ENCODE peak calls at places on chromosome 19, in seven cellular contexts. D, Y, Z, E, H, M and T are unnamed samples.

GRCh38 chr19:55655648-55656040 is 809 bp downstream of the U2AF2 start:
- DNase-seq in D (no peak), Y (no peak), Z (no peak), E (no peak), H (no peak), M (no peak), T (no peak)

GRCh38 chr19:3984584-3984907 is 717 bp downstream of the EEF2 start:
- DNase-seq in D (no peak), Y (no peak), Z (no peak), E (peak; percentile 20), H (no peak), M (no peak), T (no peak)

GRCh38 chr19:38774181-38774950 is 1.0 kb upstream of the LGALS7 start:
- DNase-seq in D (no peak), Y (no peak), Z (no peak), E (no peak), H (no peak), M (no peak), T (no peak)

GRCh38 chr19:15869109-15869555 is 28.7 kb downstream of the CYP4F2 start:
- DNase-seq in D (peak; percentile 59), Y (peak; percentile 96), Z (peak; percentile 25), E (peak; percentile 21), H (no peak), M (peak; percentile 19), T (no peak)

GRCh38 chr19:13629687-13630357 is 123.5 kb upstream of the CACNA1A start:
- DNase-seq in D (peak; percentile 40), Y (peak; percentile 38), Z (peak; percentile 7), E (no peak), H (no peak), M (no peak), T (no peak)

GRCh38 chr19:35986664-35987570 is 8.1 kb upstream of the SDHAF1 start:
- DNase-seq in D (no peak), Y (no peak), Z (no peak), E (no peak), H (no peak), M (no peak), T (peak; percentile 35)

GRCh38 chr19:58338825-58339558 is 12.2 kb downstream of the ZSCAN22 start:
- DNase-seq in D (no peak), Y (no peak), Z (no peak), E (no peak), H (no peak), M (no peak), T (no peak)

GRCh38 chr19:28485300-28485699 is 727.7 kb downstream of the UQCRFS1 start:
- DNase-seq in D (peak; percentile 48), Y (no peak), Z (no peak), E (no peak), H (no peak), M (no peak), T (peak; percentile 89)

GRCh38 chr19:19460258-19460731 is 54.8 kb downstream of the GATAD2A start:
- DNase-seq in D (no peak), Y (no peak), Z (peak; percentile 50), E (no peak), H (no peak), M (no peak), T (no peak)

GRCh38 chr19:9431475-9431874 is 3.9 kb downstream of the ZNF266 start:
- DNase-seq in D (no peak), Y (peak; percentile 13), Z (peak; percentile 56), E (no peak), H (no peak), M (no peak), T (peak; percentile 24)

GRCh38 chr19:29704562-29705558 is 10.2 kb downstream of the C19orf12 start:
- DNase-seq in D (no peak), Y (no peak), Z (no peak), E (no peak), H (no peak), M (no peak), T (no peak)

GRCh38 chr19:18062043-18062442 is 24.7 kb downstream of the IL12RB1 start:
- DNase-seq in D (no peak), Y (no peak), Z (no peak), E (no peak), H (no peak), M (no peak), T (no peak)

GRCh38 chr19:1090731-1091543 is 4.2 kb downstream of the POLR2E start:
- DNase-seq in D (no peak), Y (no peak), Z (no peak), E (no peak), H (no peak), M (no peak), T (no peak)

GRCh38 chr19:55641376-55642152 is 762 bp downstream of the ZNF580 start:
- DNase-seq in D (no peak), Y (no peak), Z (no peak), E (no peak), H (no peak), M (no peak), T (no peak)

GRCh38 chr19:58350001-58350801 is 3.1 kb downstream of the A1BG start:
- DNase-seq in D (no peak), Y (no peak), Z (no peak), E (no peak), H (no peak), M (no peak), T (no peak)

GRCh38 chr19:45124021-45124420 is 31.0 kb downstream of the PPP1R37 start:
- DNase-seq in D (no peak), Y (no peak), Z (no peak), E (no peak), H (no peak), M (no peak), T (no peak)

GRCh38 chr19:53942001-53942786 is 20.5 kb upstream of the CACNG8 start:
- DNase-seq in D (no peak), Y (peak; percentile 49), Z (peak; percentile 20), E (no peak), H (no peak), M (no peak), T (no peak)

GRCh38 chr19:13366529-13367143 is 139.6 kb downstream of the CACNA1A start:
- DNase-seq in D (peak; percentile 33), Y (peak; percentile 58), Z (no peak), E (no peak), H (no peak), M (no peak), T (no peak)

GRCh38 chr19:23392706-23393105 is 2.6 kb downstream of the ZNF91 start:
- DNase-seq in D (no peak), Y (no peak), Z (no peak), E (no peak), H (no peak), M (no peak), T (no peak)

GRCh38 chr19:46714523-46715106 is 2.3 kb downstream of the PRKD2 start:
- DNase-seq in D (no peak), Y (no peak), Z (peak; percentile 56), E (no peak), H (no peak), M (no peak), T (no peak)

GRCh38 chr19:30268601-30269000 is 103.6 kb upstream of the ZNF536 start:
- DNase-seq in D (no peak), Y (no peak), Z (no peak), E (no peak), H (no peak), M (no peak), T (no peak)

GRCh38 chr19:3310280-3310679 is 56.1 kb upstream of the NFIC start:
- DNase-seq in D (no peak), Y (no peak), Z (no peak), E (no peak), H (no peak), M (no peak), T (no peak)

GRCh38 chr19:44447864-44448674 is at the start of gene ZNF229:
- DNase-seq in D (peak; percentile 89), Y (peak; percentile 87), Z (peak; percentile 83), E (peak; percentile 94), H (peak; percentile 14), M (peak; percentile 71), T (peak; percentile 88)